ENCODE peak calls at places on chromosomes 4 and X, in ten cellular contexts. V, L, X, O, A, D, B, E, S and Y are unnamed samples.

GRCh38 chrX:40102393-40103381 is 4.9 kb upstream of the BCOR start:
- DNase-seq in V (no peak), A (no peak), X (no peak), D (no peak), S (no peak), L (no peak), E (no peak), O (no peak), B (no peak), Y (no peak)

GRCh38 chr4:147617841-147618421 is 734 bp downstream of the TMEM184C start:
- DNase-seq in L (no peak), E (no peak), D (no peak), O (peak; percentile 9), A (no peak), B (no peak), S (no peak), X (no peak), V (no peak), Y (no peak)

GRCh38 chrX:153494541-153495361 is at the start of gene BGN:
- DNase-seq in E (peak; percentile 44), X (no peak), D (no peak), B (no peak), S (no peak), L (no peak), O (peak; percentile 15), A (no peak), V (peak; percentile 60), Y (no peak)

GRCh38 chr4:9987749-9988346 is 33.4 kb downstream of the SLC2A9 start:
- DNase-seq in V (no peak), O (no peak), E (no peak), A (no peak), S (no peak), X (no peak), L (no peak), B (no peak), D (no peak), Y (no peak)

GRCh38 chr4:150217192-150217591 is 138.9 kb downstream of the DCLK2 start:
- DNase-seq in A (no peak), O (no peak), D (no peak), V (no peak), L (no peak), B (no peak), S (no peak), E (peak; percentile 87), X (no peak), Y (no peak)

GRCh38 chr4:80542747-80543146 is 207.2 kb downstream of the CFAP299 start:
- DNase-seq in A (no peak), E (no peak), S (no peak), V (no peak), L (no peak), X (no peak), D (no peak), O (no peak), B (no peak), Y (no peak)

GRCh38 chr4:106628616-106629606 is 260.3 kb upstream of the GIMD1 start:
- DNase-seq in A (no peak), V (no peak), S (no peak), X (no peak), B (no peak), D (no peak), L (no peak), O (no peak), E (no peak), Y (no peak)

GRCh38 chr4:15682790-15683495 is 1.3 kb downstream of the FAM200B start:
- DNase-seq in D (no peak), E (peak; percentile 17), X (no peak), A (no peak), O (no peak), B (no peak), S (no peak), V (no peak), L (no peak), Y (no peak)

GRCh38 chr4:176277162-176277904 is 8.3 kb upstream of the ASB5 start:
- DNase-seq in V (peak; percentile 21), A (peak; percentile 49), S (no peak), B (peak; percentile 71), D (peak; percentile 52), O (peak; percentile 55), E (peak; percentile 71), X (peak; percentile 82), L (no peak), Y (no peak)

GRCh38 chr4:132592340-132592739 is 556.8 kb upstream of the PCDH10 start:
- DNase-seq in O (no peak), D (no peak), B (no peak), A (no peak), V (peak; percentile 7), X (no peak), S (no peak), E (no peak), L (no peak), Y (no peak)

GRCh38 chrX:115630204-115630603 is 69.2 kb downstream of the PLS3 start:
- DNase-seq in S (no peak), D (no peak), B (no peak), O (no peak), V (no peak), E (no peak), X (no peak), A (no peak), L (no peak), Y (no peak)

GRCh38 chr4:22741744-22742143 is 49.0 kb downstream of the GBA3 start:
- DNase-seq in X (no peak), B (no peak), D (no peak), L (no peak), O (no peak), S (no peak), A (no peak), V (no peak), E (no peak), Y (no peak)

GRCh38 chr4:8838296-8838695 is 33.3 kb downstream of the HMX1 start:
- DNase-seq in V (no peak), E (no peak), D (no peak), S (no peak), O (no peak), B (no peak), A (no peak), L (no peak), X (no peak), Y (no peak)

GRCh38 chr4:153976954-153977353 is 188.1 kb upstream of the SFRP2 start:
- DNase-seq in V (no peak), B (no peak), X (no peak), S (no peak), E (no peak), L (no peak), O (no peak), D (no peak), A (no peak), Y (no peak)
- TF ChIP-seq CTCF in V (no peak), B (no peak), X (no peak), S (no peak), E (no peak), L (no peak), O (no peak), D (no peak), A (no peak), Y (no peak)

GRCh38 chrX:44344687-44345086 is 1.2 kb upstream of the EFHC2 start:
- DNase-seq in S (no peak), X (no peak), D (no peak), A (no peak), L (no peak), O (no peak), B (no peak), V (no peak), E (no peak), Y (no peak)

GRCh38 chrX:44338361-44338760 is 5.1 kb downstream of the EFHC2 start:
- DNase-seq in D (no peak), A (no peak), B (no peak), V (no peak), E (no peak), S (no peak), X (no peak), O (no peak), L (no peak), Y (no peak)

GRCh38 chrX:44342866-44343265 is 606 bp downstream of the EFHC2 start:
- DNase-seq in O (no peak), S (no peak), D (no peak), L (no peak), E (no peak), V (no peak), A (no peak), X (no peak), B (no peak), Y (no peak)

GRCh38 chrX:44343412-44343942 is at the start of gene EFHC2:
- DNase-seq in S (peak; percentile 13), O (peak; percentile 19), V (peak; percentile 57), E (no peak), D (peak; percentile 28), A (peak; percentile 47), L (peak; percentile 88), X (peak; percentile 44), B (peak; percentile 34), Y (peak; percentile 50)

GRCh38 chrX:44344194-44344593 is 722 bp upstream of the EFHC2 start:
- DNase-seq in S (no peak), B (peak; percentile 52), D (peak; percentile 38), O (no peak), E (no peak), V (peak; percentile 16), L (peak; percentile 87), A (peak; percentile 58), X (peak; percentile 35), Y (no peak)
- H3K4me3 ChIP-seq in S (peak overlapping the region; percentile 47), B (peak overlapping the region; percentile 45), D (no peak overlapping the region), O (peak overlapping the region; percentile 55), E (no peak overlapping the region), V (no peak overlapping the region), L (peak overlapping the region; percentile 68), A (peak overlapping the region; percentile 50), X (no peak overlapping the region), Y (peak overlapping the region; percentile 47)

GRCh38 chr4:164824581-164824980 is 52.4 kb upstream of the APELA start:
- DNase-seq in O (no peak), D (no peak), A (no peak), S (no peak), B (no peak), E (no peak), V (no peak), L (no peak), X (no peak), Y (no peak)

GRCh38 chr4:164828945-164829344 is 48.0 kb upstream of the APELA start:
- DNase-seq in S (no peak), E (no peak), X (no peak), A (no peak), B (no peak), L (no peak), V (no peak), D (no peak), O (no peak), Y (no peak)
- TF ChIP-seq POLR2A in S (no peak), E (no peak), X (no peak), A (no peak), B (no peak), L (no peak), V (no peak), D (no peak), O (no peak), Y (no peak)

DNA sequence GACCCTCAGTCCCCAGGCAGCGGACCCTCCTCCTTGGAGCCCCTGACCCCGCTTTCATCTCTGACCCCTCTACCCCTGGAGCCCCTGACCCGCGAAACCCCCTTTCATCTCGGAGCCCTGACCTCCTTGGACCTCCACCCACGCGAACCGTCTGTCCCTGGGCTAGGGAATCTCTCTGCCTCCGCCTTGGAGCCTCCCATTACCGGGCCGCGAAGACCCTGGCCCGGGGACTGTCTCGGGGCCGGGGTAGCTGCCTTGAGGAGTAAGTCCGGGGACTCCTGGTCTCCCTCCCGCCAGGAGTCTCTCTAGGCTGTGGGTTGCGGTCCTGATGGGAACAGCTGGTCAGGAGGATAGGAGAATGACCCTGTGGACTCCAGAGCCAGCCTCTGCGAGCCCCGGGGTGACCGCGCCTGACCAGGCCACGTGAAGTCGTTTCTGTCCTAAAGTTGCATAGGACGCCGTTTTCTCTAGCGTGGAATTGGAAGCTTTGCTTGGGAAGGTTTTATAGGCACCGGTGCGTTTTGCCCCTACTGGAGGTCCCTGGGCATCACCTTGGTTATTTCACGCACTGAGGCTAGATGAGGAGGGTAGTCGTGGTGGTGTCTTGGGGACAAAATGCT is 824 bp downstream of the TBC1D14 start:
- DNase-seq in A (peak; percentile 52), B (no peak), X (no peak), L (no peak), O (peak; percentile 62), S (no peak), D (peak; percentile 37), V (no peak), E (no peak), Y (no peak)
- TF ChIP-seq CTCF in A (peak; percentile 34), B (no peak), X (no peak), L (no peak), O (no peak), S (no peak), D (no peak), V (no peak), E (no peak), Y (peak; percentile 33)